ENCODE peak calls at places on chromosomes 1 and 21, in nine cellular contexts. One of them, this sample, is unnamed.
A peak's percentile ranks its signal among the peaks of the same experiment; 100 is the strongest.

GRCh38 chr1:224852901-224853568 is 76.4 kb upstream of the DNAH14 start:
- DNase-seq in AG04450: peak; percentile 30
- DNase-seq in body of pancreas: peak; percentile 30
- DNase-seq in tibial artery: no peak
- DNase-seq in astrocyte: peak; percentile 51
- DNase-seq in heart left ventricle: no peak
- DNase-seq in prostate gland: no peak
- DNase-seq in left lung: no peak
- DNase-seq in HCT116: peak; percentile 66
- DNase-seq in this sample: no peak

GRCh38 chr21:14382486-14382834 is 486 bp downstream of the HSPA13 start:
- DNase-seq in AG04450: no peak
- DNase-seq in HCT116: no peak
- DNase-seq in left lung: peak; percentile 32
- DNase-seq in prostate gland: no peak
- DNase-seq in tibial artery: no peak
- DNase-seq in body of pancreas: no peak
- DNase-seq in astrocyte: peak; percentile 12
- DNase-seq in heart left ventricle: peak; percentile 28
- DNase-seq in this sample: no peak

GRCh38 chr1:165367375-165367993 is 11.0 kb upstream of the LMX1A start:
- DNase-seq in body of pancreas: peak; percentile 86
- DNase-seq in AG04450: peak; percentile 29
- DNase-seq in heart left ventricle: peak; percentile 76
- DNase-seq in left lung: peak; percentile 59
- DNase-seq in tibial artery: peak; percentile 82
- DNase-seq in astrocyte: peak; percentile 38
- DNase-seq in prostate gland: peak; percentile 83
- DNase-seq in HCT116: peak; percentile 79
- DNase-seq in this sample: peak; percentile 99

GRCh38 chr1:6911229-6911941 is 126.1 kb downstream of the CAMTA1 start:
- DNase-seq in body of pancreas: no peak
- DNase-seq in prostate gland: no peak
- DNase-seq in heart left ventricle: no peak
- DNase-seq in left lung: no peak
- DNase-seq in AG04450: no peak
- DNase-seq in HCT116: no peak
- DNase-seq in tibial artery: no peak
- DNase-seq in astrocyte: no peak
- DNase-seq in this sample: no peak

GRCh38 chr1:230787471-230787870 is 40.3 kb downstream of the CAPN9 start:
- DNase-seq in left lung: no peak
- DNase-seq in heart left ventricle: no peak
- DNase-seq in prostate gland: no peak
- DNase-seq in body of pancreas: no peak
- DNase-seq in HCT116: no peak
- DNase-seq in AG04450: no peak
- DNase-seq in tibial artery: no peak
- DNase-seq in astrocyte: no peak
- DNase-seq in this sample: peak; percentile 20

GRCh38 chr1:11616766-11617165 is 37.5 kb downstream of the FBXO2 start:
- DNase-seq in astrocyte: no peak
- DNase-seq in body of pancreas: no peak
- DNase-seq in AG04450: no peak
- DNase-seq in prostate gland: no peak
- DNase-seq in HCT116: no peak
- DNase-seq in left lung: no peak
- DNase-seq in tibial artery: no peak
- DNase-seq in heart left ventricle: no peak
- DNase-seq in this sample: no peak

GRCh38 chr1:96723372-96723771 is 1.8 kb downstream of the PTBP2 start:
- DNase-seq in HCT116: no peak
- DNase-seq in left lung: no peak
- DNase-seq in tibial artery: no peak
- DNase-seq in heart left ventricle: no peak
- DNase-seq in prostate gland: no peak
- DNase-seq in astrocyte: no peak
- DNase-seq in body of pancreas: no peak
- DNase-seq in AG04450: no peak
- DNase-seq in this sample: no peak

GRCh38 chr1:20385630-20386029 is 95.0 kb downstream of the VWA5B1 start:
- DNase-seq in AG04450: no peak
- DNase-seq in astrocyte: no peak
- DNase-seq in body of pancreas: no peak
- DNase-seq in tibial artery: no peak
- DNase-seq in prostate gland: no peak
- DNase-seq in left lung: peak; percentile 12
- DNase-seq in HCT116: no peak
- DNase-seq in heart left ventricle: no peak
- DNase-seq in this sample: peak; percentile 65

GRCh38 chr1:26287033-26287711 is 7.3 kb downstream of the SH3BGRL3 start:
- DNase-seq in tibial artery: peak; percentile 52
- DNase-seq in AG04450: no peak
- DNase-seq in prostate gland: no peak
- DNase-seq in left lung: no peak
- DNase-seq in heart left ventricle: peak; percentile 69
- DNase-seq in astrocyte: no peak
- DNase-seq in HCT116: no peak
- DNase-seq in body of pancreas: peak; percentile 60
- DNase-seq in this sample: no peak

GRCh38 chr1:114131526-114132220 is 22.0 kb downstream of the SYT6 start:
- DNase-seq in astrocyte: no peak
- DNase-seq in left lung: no peak
- DNase-seq in tibial artery: no peak
- DNase-seq in heart left ventricle: no peak
- DNase-seq in HCT116: no peak
- DNase-seq in prostate gland: no peak
- DNase-seq in AG04450: no peak
- DNase-seq in body of pancreas: no peak
- DNase-seq in this sample: no peak

GRCh38 chr1:211643324-211644212 is 31.9 kb downstream of the NEK2 start:
- DNase-seq in AG04450: no peak
- DNase-seq in body of pancreas: peak; percentile 89
- DNase-seq in left lung: peak; percentile 55
- DNase-seq in tibial artery: peak; percentile 41
- DNase-seq in heart left ventricle: no peak
- DNase-seq in prostate gland: peak; percentile 82
- DNase-seq in HCT116: no peak
- DNase-seq in astrocyte: no peak
- DNase-seq in this sample: peak; percentile 77

GRCh38 chr1:159972443-159973205 is 18.6 kb upstream of the SLAMF9 start:
- DNase-seq in body of pancreas: no peak
- DNase-seq in tibial artery: no peak
- DNase-seq in AG04450: no peak
- DNase-seq in prostate gland: no peak
- DNase-seq in astrocyte: no peak
- DNase-seq in left lung: no peak
- DNase-seq in HCT116: no peak
- DNase-seq in heart left ventricle: no peak
- DNase-seq in this sample: no peak

GRCh38 chr1:8600336-8600735 is 217.1 kb downstream of the RERE start:
- DNase-seq in heart left ventricle: no peak
- DNase-seq in HCT116: no peak
- DNase-seq in astrocyte: no peak
- DNase-seq in body of pancreas: no peak
- DNase-seq in AG04450: no peak
- DNase-seq in tibial artery: no peak
- DNase-seq in prostate gland: no peak
- DNase-seq in left lung: no peak
- DNase-seq in this sample: no peak

GRCh38 chr1:221101792-221102191 is 222.5 kb downstream of the HLX start:
- DNase-seq in HCT116: no peak
- DNase-seq in prostate gland: no peak
- DNase-seq in heart left ventricle: no peak
- DNase-seq in left lung: no peak
- DNase-seq in tibial artery: no peak
- DNase-seq in astrocyte: peak; percentile 87
- DNase-seq in AG04450: no peak
- DNase-seq in body of pancreas: no peak
- DNase-seq in this sample: no peak

GRCh38 chr1:35769188-35769758 is 505 bp downstream of the CLSPN start:
- DNase-seq in left lung: peak; percentile 95
- DNase-seq in heart left ventricle: peak; percentile 89
- DNase-seq in tibial artery: peak; percentile 64
- DNase-seq in body of pancreas: peak; percentile 89
- DNase-seq in prostate gland: peak; percentile 60
- DNase-seq in astrocyte: peak; percentile 70
- DNase-seq in HCT116: peak; percentile 61
- DNase-seq in AG04450: peak; percentile 55
- DNase-seq in this sample: peak; percentile 95

DNA sequence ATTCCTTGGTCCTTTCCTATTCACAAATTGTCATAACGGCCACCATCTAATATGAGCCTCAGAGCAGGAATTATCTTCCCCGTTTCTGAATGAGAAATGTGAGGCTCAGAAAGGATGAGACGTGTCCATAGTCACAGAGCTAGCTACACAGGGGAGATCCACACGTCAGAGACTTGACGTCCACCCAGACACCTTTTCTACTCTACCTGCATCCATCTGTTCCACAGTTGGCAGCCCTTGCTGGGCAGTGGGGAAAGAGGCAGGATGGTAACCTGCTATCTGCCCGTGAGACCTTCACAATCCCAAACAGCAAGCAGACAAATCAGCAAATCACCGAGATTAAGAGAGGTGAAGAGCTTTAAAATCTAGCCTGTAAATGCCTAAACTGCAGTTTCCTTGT is 8.4 kb downstream of the RIMS3 start:
- DNase-seq in astrocyte: no peak
- DNase-seq in tibial artery: no peak
- DNase-seq in prostate gland: no peak
- DNase-seq in HCT116: no peak
- DNase-seq in body of pancreas: no peak
- DNase-seq in heart left ventricle: no peak
- DNase-seq in AG04450: no peak
- DNase-seq in left lung: no peak
- DNase-seq in this sample: no peak
- TF ChIP-seq CTCF in astrocyte: no peak
- TF ChIP-seq CTCF in tibial artery: no peak
- TF ChIP-seq CTCF in prostate gland: no peak
- TF ChIP-seq CTCF in HCT116: no peak
- TF ChIP-seq CTCF in body of pancreas: no peak
- TF ChIP-seq CTCF in heart left ventricle: no peak
- TF ChIP-seq CTCF in AG04450: no peak
- TF ChIP-seq CTCF in left lung: no peak
- TF ChIP-seq CTCF in this sample: no peak

DNA sequence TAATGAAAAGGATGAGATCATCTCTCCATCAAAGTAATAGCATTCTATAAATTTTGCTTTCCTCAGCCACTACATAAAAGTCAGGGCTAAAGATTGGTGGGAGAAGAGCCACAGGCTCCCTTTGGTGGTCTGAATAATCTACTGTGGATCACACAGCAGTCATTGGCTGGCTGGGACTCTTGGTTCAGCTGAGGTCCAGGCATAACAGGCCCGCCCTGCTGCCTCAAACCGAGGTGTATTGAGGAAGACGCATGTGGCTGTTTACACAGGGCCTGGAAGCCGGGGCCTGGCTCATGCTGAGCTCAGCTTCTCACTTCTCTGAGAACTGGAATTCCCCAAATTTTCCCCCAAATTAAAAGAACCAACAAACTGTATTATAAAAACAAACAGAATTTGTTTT is 139.2 kb downstream of the PTPRC start:
- DNase-seq in HCT116: no peak
- DNase-seq in body of pancreas: peak; percentile 12
- DNase-seq in heart left ventricle: peak; percentile 29
- DNase-seq in AG04450: no peak
- DNase-seq in left lung: peak; percentile 62
- DNase-seq in prostate gland: no peak
- DNase-seq in tibial artery: peak; percentile 32
- DNase-seq in astrocyte: peak; percentile 23
- DNase-seq in this sample: peak; percentile 71
- H3K27ac ChIP-seq in HCT116: no peak overlapping the region
- H3K27ac ChIP-seq in body of pancreas: no peak overlapping the region
- H3K27ac ChIP-seq in heart left ventricle: no peak overlapping the region
- H3K27ac ChIP-seq in AG04450: no peak overlapping the region
- H3K27ac ChIP-seq in left lung: no peak overlapping the region
- H3K27ac ChIP-seq in prostate gland: no peak overlapping the region
- H3K27ac ChIP-seq in tibial artery: no peak overlapping the region
- H3K27ac ChIP-seq in astrocyte: no peak overlapping the region
- H3K27ac ChIP-seq in this sample: no peak overlapping the region

DNA sequence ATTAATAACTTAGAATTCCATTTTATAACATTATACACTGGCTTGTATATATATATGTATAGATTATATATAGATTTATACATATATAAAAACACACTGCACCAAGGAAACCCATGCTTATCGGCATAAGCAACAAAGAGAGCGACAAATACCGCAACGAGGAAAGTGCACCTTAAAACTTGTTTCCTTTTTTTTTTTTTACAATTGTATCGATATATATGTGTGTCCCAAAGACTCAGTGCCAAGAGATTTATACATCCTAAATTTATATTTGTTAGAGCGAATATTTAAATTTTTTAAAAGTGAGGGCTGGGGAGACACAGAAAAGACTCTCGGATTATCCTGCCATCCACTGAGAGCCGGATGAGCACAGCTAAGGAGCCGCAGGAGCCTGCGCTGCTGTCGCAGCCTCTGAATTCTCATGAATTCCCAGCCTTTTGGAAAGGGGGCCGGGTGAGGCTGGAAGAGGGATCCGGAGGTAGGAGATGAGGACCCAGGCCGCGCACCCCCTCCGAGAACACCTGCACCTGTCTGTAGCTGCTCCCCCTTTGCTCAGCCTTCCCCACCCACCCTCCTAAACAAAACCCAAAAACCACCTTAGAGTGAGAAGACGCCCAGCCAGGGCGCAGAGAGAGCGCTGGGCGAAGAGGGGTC is 5.2 kb downstream of the DMRTA2 start:
- DNase-seq in body of pancreas: no peak
- DNase-seq in HCT116: no peak
- DNase-seq in astrocyte: no peak
- DNase-seq in AG04450: no peak
- DNase-seq in left lung: no peak
- DNase-seq in prostate gland: no peak
- DNase-seq in heart left ventricle: no peak
- DNase-seq in tibial artery: no peak
- DNase-seq in this sample: no peak
- H3K27me3 ChIP-seq in body of pancreas: peaks cover 2% of the 10 kb centered on the region
- H3K27me3 ChIP-seq in HCT116: no peaks in the 10 kb centered on the region
- H3K27me3 ChIP-seq in astrocyte: peaks cover 86% of the 10 kb centered on the region
- H3K27me3 ChIP-seq in AG04450: peaks cover 87% of the 10 kb centered on the region
- H3K27me3 ChIP-seq in left lung: peaks cover 100% of the 10 kb centered on the region
- H3K27me3 ChIP-seq in prostate gland: peaks cover 59% of the 10 kb centered on the region
- H3K27me3 ChIP-seq in heart left ventricle: peaks cover 97% of the 10 kb centered on the region
- H3K27me3 ChIP-seq in tibial artery: peaks cover 90% of the 10 kb centered on the region
- H3K27me3 ChIP-seq in this sample: peaks cover 100% of the 10 kb centered on the region

GRCh38 chr1:65079941-65080340 is 68.1 kb upstream of the AK4 start:
- DNase-seq in prostate gland: no peak
- DNase-seq in left lung: no peak
- DNase-seq in astrocyte: peak; percentile 27
- DNase-seq in HCT116: no peak
- DNase-seq in body of pancreas: no peak
- DNase-seq in AG04450: no peak
- DNase-seq in tibial artery: no peak
- DNase-seq in heart left ventricle: no peak
- DNase-seq in this sample: no peak

GRCh38 chr1:65077369-65077768 is 70.6 kb upstream of the AK4 start:
- DNase-seq in left lung: no peak
- DNase-seq in astrocyte: no peak
- DNase-seq in body of pancreas: no peak
- DNase-seq in HCT116: no peak
- DNase-seq in AG04450: no peak
- DNase-seq in heart left ventricle: no peak
- DNase-seq in tibial artery: no peak
- DNase-seq in prostate gland: no peak
- DNase-seq in this sample: no peak

GRCh38 chr1:65072845-65073244 is 75.2 kb upstream of the AK4 start:
- DNase-seq in AG04450: no peak
- DNase-seq in prostate gland: no peak
- DNase-seq in HCT116: no peak
- DNase-seq in astrocyte: no peak
- DNase-seq in left lung: no peak
- DNase-seq in heart left ventricle: no peak
- DNase-seq in body of pancreas: no peak
- DNase-seq in tibial artery: no peak
- DNase-seq in this sample: no peak

GRCh38 chr1:65075123-65075976 is 72.7 kb upstream of the AK4 start:
- DNase-seq in left lung: no peak
- DNase-seq in HCT116: peak; percentile 59
- DNase-seq in AG04450: no peak
- DNase-seq in heart left ventricle: no peak
- DNase-seq in astrocyte: peak; percentile 24
- DNase-seq in prostate gland: peak; percentile 65
- DNase-seq in tibial artery: peak; percentile 67
- DNase-seq in body of pancreas: peak; percentile 75
- DNase-seq in this sample: peak; percentile 83
- TF ChIP-seq CTCF in left lung: peak; percentile 66
- TF ChIP-seq CTCF in HCT116: peak; percentile 81
- TF ChIP-seq CTCF in AG04450: peak; percentile 81
- TF ChIP-seq CTCF in heart left ventricle: peak; percentile 81
- TF ChIP-seq CTCF in astrocyte: peak; percentile 61
- TF ChIP-seq CTCF in prostate gland: peak; percentile 54
- TF ChIP-seq CTCF in tibial artery: peak; percentile 59
- TF ChIP-seq CTCF in body of pancreas: peak; percentile 66
- TF ChIP-seq CTCF in this sample: peak; percentile 88

This sample was measured in endodermal cell.